ENCODE peak calls at places on chromosome 10, in four cellular contexts. T is HCT116, G is K562, N is HepG2. H is an unnamed sample.

GRCh38 chr10:24814568-24815313 is 91.1 kb upstream of the ARHGAP21 start:
- DNase-seq in T (peak; percentile 54), G (no peak), N (peak; percentile 24), H (peak; percentile 36)

GRCh38 chr10:31708513-31708912 is 220.1 kb downstream of the ARHGAP12 start:
- DNase-seq in T (no peak), G (no peak), N (no peak), H (no peak)

GRCh38 chr10:25170627-25171026 is 4.2 kb upstream of the GPR158 start:
- DNase-seq in T (no peak), G (no peak), N (no peak), H (no peak)

GRCh38 chr10:79007843-79008319 is 60.9 kb upstream of the ZMIZ1 start:
- DNase-seq in T (no peak), G (no peak), N (no peak), H (no peak)

GRCh38 chr10:44382131-44382858 is 2.6 kb downstream of the CXCL12 start:
- DNase-seq in T (no peak), G (no peak), N (no peak), H (no peak)

GRCh38 chr10:80410122-80410521 is 1.8 kb downstream of the PRXL2A start:
- DNase-seq in T (no peak), G (no peak), N (no peak), H (no peak)

GRCh38 chr10:94219829-94220228 is 142.9 kb downstream of the NOC3L start:
- DNase-seq in T (no peak), G (no peak), N (no peak), H (no peak)

GRCh38 chr10:113713297-113713982 is 33.7 kb downstream of the CASP7 start:
- DNase-seq in T (no peak), G (no peak), N (no peak), H (no peak)

GRCh38 chr10:79398642-79399041 is 46.8 kb downstream of the ZCCHC24 start:
- DNase-seq in T (no peak), G (no peak), N (no peak), H (no peak)

GRCh38 chr10:68804692-68805091 is 22.6 kb upstream of the STOX1 start:
- DNase-seq in T (no peak), G (no peak), N (no peak), H (no peak)

GRCh38 chr10:46526682-46527038 is 29.8 kb downstream of the GPRIN2 start:
- DNase-seq in T (no peak), G (no peak), N (no peak), H (no peak)

GRCh38 chr10:10914129-10914528 is 103.5 kb upstream of the CELF2 start:
- DNase-seq in T (no peak), G (no peak), N (no peak), H (no peak)

GRCh38 chr10:69333205-69333604 is 54.9 kb downstream of the HK1 start:
- DNase-seq in T (no peak), G (no peak), N (no peak), H (no peak)

GRCh38 chr10:30751678-30752331 is 122.3 kb upstream of the LYZL2 start:
- DNase-seq in T (peak; percentile 10), G (peak; percentile 18), N (no peak), H (no peak)

GRCh38 chr10:54470324-54470631 is 330.8 kb downstream of the PCDH15 start:
- DNase-seq in T (no peak), G (no peak), N (no peak), H (no peak)

GRCh38 chr10:59830601-59831259 is 75.6 kb downstream of the CCDC6 start:
- DNase-seq in T (peak; percentile 34), G (peak; percentile 72), N (peak; percentile 38), H (peak; percentile 25)

GRCh38 chr10:126242352-126243260 is 145.7 kb downstream of the ADAM12 start:
- DNase-seq in T (no peak), G (no peak), N (no peak), H (no peak)

GRCh38 chr10:804191-804781 is 114.8 kb upstream of the DIP2C start:
- DNase-seq in T (no peak), G (no peak), N (no peak), H (no peak)

GRCh38 chr10:103709341-103709920 is 145.9 kb downstream of the SH3PXD2A start:
- DNase-seq in T (peak; percentile 28), G (no peak), N (no peak), H (no peak)

GRCh38 chr10:88525371-88526079 is 57.6 kb downstream of the RNLS start:
- DNase-seq in T (peak; percentile 42), G (no peak), N (no peak), H (no peak)

GRCh38 chr10:110269641-110270318 is 34.9 kb downstream of the SMNDC1 start:
- DNase-seq in T (no peak), G (no peak), N (peak; percentile 59), H (no peak)

GRCh38 chr10:79444243-79445119 is 943 bp downstream of the ZCCHC24 start:
- DNase-seq in T (no peak), G (peak; percentile 74), N (no peak), H (no peak)

GRCh38 chr10:3464760-3465405 is 292.3 kb upstream of the PITRM1 start:
- DNase-seq in T (no peak), G (no peak), N (no peak), H (no peak)

GRCh38 chr10:8444630-8445029 is 390.1 kb downstream of the GATA3 start:
- DNase-seq in T (no peak), G (no peak), N (no peak), H (no peak)

GRCh38 chr10:101779544-101780186 is 3.6 kb downstream of the NPM3 start:
- DNase-seq in T (peak; percentile 36), G (no peak), N (no peak), H (no peak)

GRCh38 chr10:29239569-29240472 is 49.0 kb upstream of the LYZL1 start:
- DNase-seq in T (peak; percentile 43), G (peak; percentile 54), N (peak; percentile 57), H (peak; percentile 15)

GRCh38 chr10:95221124-95221523 is 27.1 kb downstream of the ACSM6 start:
- DNase-seq in T (no peak), G (no peak), N (peak; percentile 48), H (no peak)

GRCh38 chr10:125057158-125058001 is 103.0 kb downstream of the CTBP2 start:
- DNase-seq in T (no peak), G (peak; percentile 14), N (no peak), H (no peak)

GRCh38 chr10:74825033-74825370 is 1.4 kb upstream of the KAT6B start:
- DNase-seq in T (no peak), G (no peak), N (no peak), H (no peak)

GRCh38 chr10:84523509-84523908 is 195.1 kb downstream of the CCSER2 start:
- DNase-seq in T (no peak), G (no peak), N (peak; percentile 94), H (no peak)

GRCh38 chr10:33273295-33274002 is 61.0 kb downstream of the NRP1 start:
- DNase-seq in T (no peak), G (no peak), N (peak; percentile 36), H (peak; percentile 84)

GRCh38 chr10:23702977-23703414 is 264.1 kb downstream of the OTUD1 start:
- DNase-seq in T (peak; percentile 70), G (peak; percentile 23), N (peak; percentile 58), H (peak; percentile 24)

GRCh38 chr10:61753453-61753852 is 90.7 kb downstream of the CABCOCO1 start:
- DNase-seq in T (no peak), G (no peak), N (no peak), H (no peak)

GRCh38 chr10:78196964-78197363 is 163.3 kb downstream of the RPS24 start:
- DNase-seq in T (no peak), G (no peak), N (no peak), H (no peak)

GRCh38 chr10:7971949-7972348 is 82.5 kb upstream of the GATA3 start:
- DNase-seq in T (no peak), G (no peak), N (no peak), H (no peak)

GRCh38 chr10:127976701-127977367 is 69.9 kb downstream of the PTPRE start:
- DNase-seq in T (no peak), G (no peak), N (no peak), H (no peak)
- H3K27ac ChIP-seq in T (no peak overlapping the region), G (no peak overlapping the region), N (no peak overlapping the region), H (no peak overlapping the region)

DNA sequence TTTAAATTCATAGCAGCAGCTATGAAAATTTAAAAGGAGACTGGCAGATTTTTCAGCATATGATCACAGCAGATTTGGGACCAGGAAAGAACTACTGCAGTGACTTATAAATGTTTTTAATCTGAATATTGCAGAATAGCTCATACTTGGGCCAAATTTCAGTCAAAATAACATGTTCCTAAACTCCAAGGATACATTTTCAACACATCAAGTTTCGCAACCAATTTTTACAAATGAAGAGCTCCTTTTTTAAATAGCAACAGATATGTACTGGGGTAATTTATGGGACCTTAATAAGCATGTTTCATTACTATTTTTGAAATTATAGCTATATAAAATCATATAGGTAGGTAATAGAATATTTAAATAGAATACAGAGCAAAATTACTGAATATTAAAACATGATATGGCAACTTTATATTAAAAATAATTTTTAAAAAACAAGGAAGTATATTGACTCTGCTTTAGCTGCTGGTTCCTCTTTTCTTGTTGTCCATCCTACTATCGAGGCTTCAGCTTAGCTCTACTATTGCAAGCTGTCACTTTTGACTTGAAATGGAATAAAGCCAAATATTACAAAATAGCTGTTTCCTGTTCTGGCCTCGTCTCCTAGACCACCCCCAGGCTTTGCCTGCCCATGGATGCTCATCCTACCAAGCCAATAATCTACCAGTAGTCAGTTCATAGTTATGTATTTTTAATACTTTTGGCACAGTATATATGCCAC is 123.1 kb downstream of the NRBF2 start:
- DNase-seq in T (no peak), G (no peak), N (no peak), H (no peak)
- H3K4me1 ChIP-seq in T (no peaks in the 10 kb centered on the region), G (peaks cover 6% of the 10 kb centered on the region), N (peaks cover 73% of the 10 kb centered on the region), H (peaks cover 19% of the 10 kb centered on the region)

GRCh38 chr10:85601526-85601925 is 765.1 kb downstream of the GRID1 start:
- DNase-seq in T (no peak), G (no peak), N (no peak), H (no peak)

GRCh38 chr10:85602713-85603112 is 763.9 kb downstream of the GRID1 start:
- DNase-seq in T (no peak), G (no peak), N (no peak), H (no peak)

GRCh38 chr10:85600744-85601081 is 765.9 kb downstream of the GRID1 start:
- DNase-seq in T (no peak), G (no peak), N (no peak), H (no peak)

GRCh38 chr10:85603167-85603940 is 763.2 kb downstream of the GRID1 start:
- DNase-seq in T (no peak), G (no peak), N (no peak), H (peak; percentile 30)

DNA sequence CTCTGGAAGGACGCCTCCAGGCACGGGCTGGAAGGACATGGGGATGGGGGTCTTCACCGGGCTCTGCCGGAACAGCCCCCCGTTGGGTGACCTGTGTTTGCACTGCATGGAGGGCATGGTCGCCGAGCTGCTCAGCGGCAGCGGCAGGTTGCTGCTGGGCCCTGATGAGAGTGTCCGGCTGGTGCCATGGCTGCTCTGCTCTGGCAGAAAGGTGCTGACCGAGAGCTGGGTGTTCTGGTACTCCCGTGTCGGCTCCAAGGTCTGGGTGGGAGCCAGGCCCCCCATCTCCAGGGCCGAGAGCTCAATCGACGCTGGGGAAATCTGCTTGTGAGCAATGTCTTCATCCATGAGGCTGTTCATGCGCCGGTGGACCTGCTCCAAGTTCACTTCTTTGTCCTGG is 764.3 kb downstream of the GRID1 start:
- DNase-seq in T (no peak), G (no peak), N (no peak), H (no peak)
- TF ChIP-seq TCF7L2 in T (no peak), G (no peak), N (no peak), H (no peak)

DNA sequence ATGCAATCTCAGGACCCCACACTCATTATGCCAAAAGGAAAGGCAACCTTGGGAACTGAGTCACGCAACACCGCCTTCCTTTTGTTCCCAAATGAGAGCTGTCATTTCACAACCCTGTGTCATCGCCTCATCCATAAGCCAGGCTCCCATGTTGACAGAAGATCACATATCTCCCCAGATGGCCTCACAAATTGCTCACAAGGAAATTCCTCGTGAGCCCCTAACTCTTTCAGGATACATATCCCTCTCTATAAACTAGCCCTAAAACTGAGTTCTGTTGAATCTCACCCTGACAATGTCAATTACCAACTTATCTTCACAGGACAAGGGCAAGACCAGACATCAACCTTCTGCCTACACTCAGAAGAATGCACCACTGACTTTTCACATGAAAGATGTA is 22.6 kb downstream of the CCDC3 start:
- DNase-seq in T (no peak), G (no peak), N (no peak), H (no peak)
- H3K27ac ChIP-seq in T (no peak overlapping the region), G (no peak overlapping the region), N (no peak overlapping the region), H (no peak overlapping the region)

H was measured in Panc1.